ENCODE peak calls at places on chromosomes 5 and 9, in five cellular contexts. U is progenitor cell of endocrine pancreas, V is AG09309, Q is cardiac muscle cell, I is neural progenitor cell. S is an unnamed sample.

GRCh38 chr9:116233160-116233530 is 79.6 kb downstream of the PAPPA start:
- DNase-seq in V (no peak), Q (no peak), I (no peak), U (no peak), S (no peak)

GRCh38 chr5:40089269-40089668 is 590.4 kb upstream of the PTGER4 start:
- DNase-seq in U (no peak), V (no peak), I (peak; percentile 55), Q (no peak), S (no peak)

GRCh38 chr9:122005597-122005996 is 87.5 kb downstream of the TTLL11 start:
- DNase-seq in V (peak; percentile 18), U (peak; percentile 4), Q (peak; percentile 37), I (peak; percentile 23), S (no peak)

GRCh38 chr5:142110046-142110531 is 1.5 kb downstream of the NDFIP1 start:
- DNase-seq in Q (no peak), V (no peak), I (no peak), U (no peak), S (no peak)

GRCh38 chr5:83899351-83899970 is 178.8 kb upstream of the HAPLN1 start:
- DNase-seq in U (no peak), Q (no peak), V (no peak), I (no peak), S (no peak)

GRCh38 chr9:74570879-74571512 is 73.9 kb downstream of the RORB start:
- DNase-seq in Q (peak; percentile 56), U (no peak), I (peak; percentile 21), V (no peak), S (no peak)

GRCh38 chr5:41924872-41925554 is at the start of gene FBXO4:
- DNase-seq in V (peak; percentile 27), Q (peak; percentile 78), U (peak; percentile 70), I (peak; percentile 85), S (peak; percentile 92)

GRCh38 chr5:59061377-59061776 is 478.5 kb downstream of the RAB3C start:
- DNase-seq in Q (no peak), U (no peak), V (no peak), I (no peak), S (no peak)

GRCh38 chr5:177500685-177501522 is 3.5 kb upstream of the PDLIM7 start:
- DNase-seq in Q (peak; percentile 97), U (peak; percentile 88), V (no peak), I (peak; percentile 95), S (peak; percentile 90)

GRCh38 chr9:16540996-16541668 is 329.3 kb downstream of the BNC2 start:
- DNase-seq in U (no peak), V (no peak), I (no peak), Q (no peak), S (no peak)

GRCh38 chr9:20197976-20198685 is 409.3 kb upstream of the SLC24A2 start:
- DNase-seq in Q (no peak), V (no peak), U (no peak), I (peak; percentile 49), S (no peak)
- TF ChIP-seq CTCF in Q (no peak), V (no peak), U (no peak), I (no peak), S (no peak)

GRCh38 chr9:129720865-129721545 is 31.8 kb downstream of the PTGES start:
- DNase-seq in V (no peak), I (no peak), Q (no peak), U (no peak), S (no peak)

GRCh38 chr9:129718647-129719046 is 34.2 kb downstream of the PTGES start:
- DNase-seq in I (no peak), U (no peak), Q (no peak), V (no peak), S (no peak)

GRCh38 chr9:129717991-129718390 is 34.9 kb downstream of the PTGES start:
- DNase-seq in V (no peak), I (no peak), Q (no peak), U (no peak), S (no peak)

GRCh38 chr9:129719135-129719534 is 33.7 kb downstream of the PTGES start:
- DNase-seq in U (no peak), Q (no peak), V (no peak), I (peak; percentile 28), S (no peak)

GRCh38 chr9:129720181-129720864 is 32.5 kb downstream of the PTGES start:
- DNase-seq in Q (no peak), U (peak; percentile 35), I (peak; percentile 66), V (no peak), S (no peak)
- TF ChIP-seq CTCF in Q (peak; percentile 37), U (peak; percentile 59), I (peak; percentile 55), V (peak; percentile 24), S (no peak)

GRCh38 chr5:178861627-178862026 is 1.9 kb downstream of the ZNF354B start:
- DNase-seq in U (no peak), I (no peak), Q (no peak), V (no peak), S (no peak)
- TF ChIP-seq CTCF in U (no peak), I (no peak), Q (no peak), V (no peak), S (no peak)

GRCh38 chr5:82107277-82107676 is 135.5 kb downstream of the ATG10 start:
- DNase-seq in U (no peak), Q (no peak), I (peak; percentile 59), V (no peak), S (no peak)
- TF ChIP-seq CTCF in U (peak; percentile 39), Q (peak; percentile 47), I (peak; percentile 66), V (peak; percentile 38), S (no peak)

DNA sequence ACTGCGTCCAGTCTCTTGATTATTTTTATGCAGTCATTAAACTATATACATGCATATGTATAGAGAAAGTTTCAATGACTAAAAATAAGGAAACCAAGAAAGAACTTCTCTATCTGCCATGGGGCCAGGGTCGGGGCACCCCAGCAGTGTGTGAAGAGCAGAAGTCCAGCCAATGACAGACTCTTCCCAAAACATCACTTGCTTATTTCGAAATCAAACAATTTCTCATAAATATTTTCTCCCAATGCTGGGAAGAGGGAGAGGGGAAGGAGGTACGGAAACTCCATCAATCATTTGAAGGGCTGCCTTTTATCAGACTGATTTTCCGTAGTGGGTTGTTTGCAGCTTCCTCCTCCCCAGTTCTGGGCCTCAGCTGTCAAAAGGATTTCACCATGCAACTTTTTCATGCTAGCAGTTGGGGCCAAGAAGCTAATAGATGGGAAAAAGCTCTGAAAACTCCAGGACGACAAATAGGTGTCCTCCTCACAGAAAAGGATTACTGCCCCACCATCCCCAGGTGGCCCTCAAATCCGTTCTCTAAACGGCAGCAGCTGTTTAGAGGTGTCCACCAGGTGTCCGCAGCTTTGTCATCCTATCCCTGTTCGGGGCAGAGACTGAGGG is 617 bp upstream of the FPGS start:
- DNase-seq in U (no peak), V (no peak), Q (peak; percentile 59), I (no peak), S (no peak)
- TF ChIP-seq CTCF in U (peak; percentile 30), V (no peak), Q (no peak), I (peak; percentile 42), S (no peak)

DNA sequence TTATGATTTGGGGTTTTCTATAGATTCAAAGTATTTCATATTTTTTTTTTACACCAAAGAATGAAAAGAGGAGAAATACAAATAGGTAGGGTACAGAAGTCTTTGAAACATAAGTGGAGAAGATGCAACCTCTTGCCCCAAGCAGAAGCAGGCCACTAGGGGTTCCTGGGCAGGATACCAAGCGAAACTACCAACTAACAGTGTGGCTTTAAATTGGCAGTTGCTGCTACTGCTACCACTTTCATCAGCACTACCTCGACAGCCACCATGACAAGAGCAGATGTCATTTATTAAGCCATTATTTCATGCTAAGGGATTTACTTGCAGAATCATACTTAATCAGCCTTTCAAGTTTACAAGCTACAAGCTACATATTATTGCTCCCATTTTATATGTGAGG is 288.1 kb downstream of the NR3C1 start:
- DNase-seq in U (no peak), Q (no peak), I (no peak), V (no peak), S (no peak)
- TF ChIP-seq CTCF in U (no peak), Q (no peak), I (no peak), V (no peak), S (no peak)

GRCh38 chr5:150497274-150497988 is 10.5 kb upstream of the NDST1 start:
- DNase-seq in Q (no peak), I (no peak), U (no peak), V (no peak), S (peak; percentile 93)
- TF ChIP-seq CTCF in Q (peak; percentile 2), I (no peak), U (no peak), V (no peak), S (no peak)

DNA sequence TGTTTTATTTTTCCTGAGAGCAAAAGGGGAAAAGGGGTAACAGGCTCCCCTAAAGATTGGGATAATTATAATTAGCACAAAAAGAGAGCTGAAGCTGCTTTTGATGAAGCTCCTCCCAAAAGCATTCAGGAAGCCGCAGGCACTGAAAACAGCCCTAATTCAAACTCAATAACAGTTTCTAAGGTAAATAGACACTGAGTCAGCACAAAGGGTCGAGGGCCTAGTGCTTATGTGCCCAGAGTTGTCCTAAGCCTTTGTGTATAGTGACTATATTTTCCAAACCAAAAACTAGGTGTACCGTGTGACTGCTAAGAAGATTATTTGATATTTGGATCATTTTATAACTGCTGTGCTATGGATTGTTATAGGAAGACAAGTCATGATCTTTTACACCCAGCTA is 67.7 kb downstream of the HMHB1 start:
- DNase-seq in I (no peak), V (no peak), Q (no peak), U (no peak), S (no peak)
- TF ChIP-seq CTCF in I (no peak), V (no peak), Q (no peak), U (no peak), S (no peak)

GRCh38 chr9:132651259-132651658 is 18.5 kb downstream of the DDX31 start:
- DNase-seq in U (no peak), V (peak; percentile 87), Q (no peak), I (no peak), S (no peak)
- TF ChIP-seq CTCF in U (peak; percentile 49), V (peak; percentile 70), Q (peak; percentile 72), I (peak; percentile 52), S (no peak)

GRCh38 chr9:12699529-12699928 is 6.3 kb downstream of the TYRP1 start:
- DNase-seq in I (no peak), U (no peak), Q (peak; percentile 8), V (no peak), S (no peak)

GRCh38 chr9:12696931-12697622 is 3.9 kb downstream of the TYRP1 start:
- DNase-seq in Q (no peak), V (no peak), I (no peak), U (no peak), S (no peak)

GRCh38 chr9:12697719-12698118 is 4.5 kb downstream of the TYRP1 start:
- DNase-seq in U (no peak), Q (no peak), V (no peak), I (no peak), S (no peak)

GRCh38 chr9:12698293-12698692 is 5.1 kb downstream of the TYRP1 start:
- DNase-seq in U (no peak), V (no peak), I (no peak), Q (no peak), S (no peak)

DNA sequence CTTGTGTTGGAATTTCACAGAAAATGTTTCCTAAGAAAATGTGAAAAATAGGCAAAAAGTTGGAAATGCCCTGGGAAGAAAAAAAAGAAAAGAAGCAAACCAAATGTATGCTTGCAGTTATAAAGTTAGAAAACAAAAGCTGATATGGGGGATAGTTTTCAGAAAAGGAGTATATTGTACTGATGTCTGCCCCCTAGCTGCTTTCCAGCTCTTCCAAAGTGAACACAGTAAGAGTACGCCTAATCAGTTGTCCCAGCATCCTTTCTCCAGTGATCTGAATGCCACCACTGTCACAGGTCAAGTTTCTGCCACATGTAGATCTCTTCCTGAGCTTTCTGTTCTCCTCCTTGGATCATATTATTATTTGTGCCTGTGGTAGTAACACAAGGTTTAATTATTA is 5.8 kb downstream of the TYRP1 start:
- DNase-seq in Q (no peak), U (no peak), I (no peak), V (no peak), S (no peak)
- TF ChIP-seq CTCF in Q (peak; percentile 47), U (no peak), I (peak; percentile 26), V (no peak), S (no peak)